ENCODE peak calls at places on chromosomes 13 and 19, in ten cellular contexts. Q is substantia nigra; X is H54; H is memory B cell; J is iris pigment epithelial cell; W is HuH-7; C is NCI-H1092; S is NCI-H2029 treated with DMSO at 0.1 percent for 48 hours; P is activated CD4-positive, alpha-beta T cell treated with anti-CD3 and anti-CD28 coated beads, Interleukin-2, amount 10 ng/mL, durations not matched to agents 7 days and 5 days; K is bronchial epithelial cell. A is an unnamed sample.

GRCh38 chr13:98097749-98098148 is 45.1 kb upstream of the FARP1 start:
- DNase-seq in Q (no peak), X (no peak), H (no peak), J (no peak), W (no peak), C (no peak), S (no peak), P (no peak), K (no peak), A (no peak)

GRCh38 chr13:110137677-110138008 is 169.3 kb downstream of the COL4A1 start:
- DNase-seq in Q (no peak), X (no peak), H (no peak), J (no peak), W (peak), C (peak), S (peak), P (peak), K (no peak), A (no peak)

GRCh38 chr19:53868091-53868891 is 608 bp downstream of the MYADM start:
- DNase-seq in Q (no peak), X (peak), H (peak), J (peak), W (peak), C (no peak), S (no peak), P (peak), K (peak), A (no peak)

GRCh38 chr19:27993619-27994018 is 1219.3 kb downstream of the UQCRFS1 start:
- DNase-seq in Q (no peak), X (no peak), H (no peak), J (no peak), W (no peak), C (no peak), S (no peak), P (no peak), K (no peak), A (no peak)

GRCh38 chr19:47369923-47370625 is 21.0 kb downstream of the DHX34 start:
- DNase-seq in Q (no peak), X (peak), H (no peak), J (peak), W (no peak), C (no peak), S (no peak), P (no peak), K (peak), A (peak)

GRCh38 chr13:76991432-76991795 is 467 bp upstream of the CLN5 start:
- DNase-seq in Q (no peak), X (no peak), H (no peak), J (no peak), W (no peak), C (no peak), S (no peak), P (peak), K (peak), A (no peak)

GRCh38 chr19:18153555-18154134 is 682 bp downstream of the PIK3R2 start:
- DNase-seq in Q (no peak), X (no peak), H (peak), J (no peak), W (no peak), C (peak), S (no peak), P (no peak), K (no peak), A (no peak)

GRCh38 chr13:46687810-46688209 is 109.2 kb downstream of the ESD start:
- DNase-seq in Q (no peak), X (no peak), H (no peak), J (peak), W (no peak), C (no peak), S (no peak), P (no peak), K (peak), A (no peak)

GRCh38 chr19:38370299-38370698 is 4.1 kb upstream of the PSMD8 start:
- DNase-seq in Q (no peak), X (no peak), H (no peak), J (no peak), W (no peak), C (no peak), S (no peak), P (no peak), K (no peak), A (no peak)

GRCh38 chr13:100658363-100658762 is 16.2 kb downstream of the TMTC4 start:
- DNase-seq in Q (no peak), X (no peak), H (no peak), J (no peak), W (no peak), C (no peak), S (no peak), P (peak), K (no peak), A (no peak)

GRCh38 chr13:108326318-108326717 is 56.8 kb downstream of the TNFSF13B start:
- DNase-seq in Q (no peak), X (no peak), H (no peak), J (peak), W (no peak), C (no peak), S (peak), P (peak), K (no peak), A (no peak)

GRCh38 chr13:84446972-84447700 is 564.9 kb upstream of the SLITRK1 start:
- DNase-seq in Q (no peak), X (no peak), H (no peak), J (peak), W (no peak), C (no peak), S (no peak), P (no peak), K (peak), A (no peak)

GRCh38 chr19:39941615-39942507 is 7.4 kb upstream of the FCGBP start:
- DNase-seq in Q (no peak), X (no peak), H (peak), J (peak), W (no peak), C (no peak), S (no peak), P (peak), K (peak), A (peak)

GRCh38 chr13:50081106-50081898 is 66.1 kb downstream of the KCNRG start:
- DNase-seq in Q (no peak), X (no peak), H (peak), J (no peak), W (peak), C (peak), S (no peak), P (peak), K (peak), A (no peak)

GRCh38 chr13:33676700-33677048 is 141.3 kb upstream of the RFC3 start:
- DNase-seq in Q (no peak), X (peak), H (no peak), J (peak), W (peak), C (peak), S (peak), P (peak), K (peak), A (peak)

GRCh38 chr19:14147797-14148605 is 11.6 kb upstream of the ASF1B start:
- DNase-seq in Q (no peak), X (peak), H (no peak), J (peak), W (peak), C (no peak), S (no peak), P (peak), K (peak), A (no peak)

GRCh38 chr13:33678906-33679657 is 138.9 kb upstream of the RFC3 start:
- DNase-seq in Q (peak), X (peak), H (peak), J (peak), W (peak), C (no peak), S (peak), P (peak), K (peak), A (peak)

A was measured in non-pigmented ciliary epithelial cell.